ENCODE peak calls at places on chromosomes 1 and 21, in ten cellular contexts. V is PC-3, P is IMR-90, I is neural progenitor cell, A is H9, G is endothelial cell of umbilical vein, S is astrocyte, H is colonic mucosa, Q is kidney, F is GM23248. Y is an unnamed sample.

GRCh38 chr1:93670141-93670540 is 11.5 kb downstream of the BCAR3 start:
- DNase-seq in S (peak), V (peak), I (no peak), G (peak), F (peak), A (no peak), P (peak), H (no peak), Q (no peak), Y (peak)

GRCh38 chr1:234719454-234720258 is 109.7 kb upstream of the IRF2BP2 start:
- DNase-seq in Q (no peak), F (no peak), A (peak), P (no peak), G (peak), S (no peak), H (no peak), I (no peak), V (no peak), Y (no peak)

GRCh38 chr1:18794561-18794960 is 64.9 kb downstream of the TAS1R2 start:
- DNase-seq in I (peak), H (no peak), A (peak), V (peak), Q (no peak), S (no peak), G (no peak), F (no peak), P (no peak), Y (no peak)

GRCh38 chr1:86567936-86568335 is 21.1 kb downstream of the CLCA4 start:
- DNase-seq in F (no peak), G (no peak), Q (no peak), P (no peak), S (no peak), V (no peak), H (no peak), A (no peak), I (no peak), Y (no peak)

GRCh38 chr1:2073382-2074230 is 23.4 kb downstream of the PRKCZ start:
- DNase-seq in H (no peak), A (no peak), Q (peak), G (no peak), V (no peak), F (peak), P (peak), S (peak), I (peak), Y (no peak)

GRCh38 chr1:234206651-234207284 is 166.5 kb upstream of the COA6 start:
- DNase-seq in V (peak), P (peak), A (no peak), G (no peak), F (peak), H (no peak), Q (no peak), S (peak), I (no peak), Y (no peak)

GRCh38 chr1:15939181-15940109 is 36.5 kb downstream of the ZBTB17 start:
- DNase-seq in A (no peak), P (peak), V (peak), F (peak), S (no peak), I (no peak), G (peak), H (no peak), Q (peak), Y (no peak)

GRCh38 chr1:155013632-155014031 is 11.0 kb downstream of the ZBTB7B start:
- DNase-seq in G (no peak), A (no peak), I (no peak), P (no peak), Q (no peak), H (peak), F (no peak), V (no peak), S (no peak), Y (peak)

GRCh38 chr21:29299906-29300546 is 1.3 kb downstream of the BACH1 start:
- DNase-seq in S (peak), I (peak), Q (no peak), P (peak), H (peak), F (peak), A (peak), V (peak), G (peak), Y (peak)

GRCh38 chr1:62513013-62513412 is 76.2 kb downstream of the USP1 start:
- DNase-seq in A (no peak), V (no peak), H (no peak), S (no peak), F (no peak), P (no peak), G (no peak), Q (no peak), I (no peak), Y (no peak)

GRCh38 chr1:24708938-24709337 is 36.3 kb upstream of the CLIC4 start:
- DNase-seq in Q (no peak), G (no peak), A (no peak), F (no peak), I (no peak), H (no peak), V (no peak), S (no peak), P (no peak), Y (no peak)

GRCh38 chr1:65207317-65207716 is 59.3 kb downstream of the AK4 start:
- DNase-seq in Q (no peak), F (no peak), H (no peak), G (no peak), A (no peak), I (no peak), P (peak), S (no peak), V (no peak), Y (peak)

GRCh38 chr1:181936768-181937581 is 124.5 kb downstream of the ZNF648 start:
- DNase-seq in I (peak), Q (no peak), A (peak), H (peak), F (peak), V (peak), S (no peak), P (no peak), G (no peak), Y (peak)

GRCh38 chr1:65508051-65508450 is 87.6 kb downstream of the LEPR start:
- DNase-seq in G (no peak), H (no peak), P (no peak), A (no peak), I (no peak), F (no peak), V (no peak), S (no peak), Q (no peak), Y (no peak)

GRCh38 chr1:26530898-26531598 is 1.5 kb downstream of the RPS6KA1 start:
- DNase-seq in V (peak), G (no peak), A (peak), F (peak), P (peak), H (peak), S (peak), I (peak), Q (peak), Y (no peak)

GRCh38 chr1:26529405-26529654 is 231 bp upstream of the RPS6KA1 start:
- DNase-seq in I (no peak), G (no peak), F (no peak), P (no peak), S (no peak), H (peak), V (no peak), Q (no peak), A (no peak), Y (no peak)

GRCh38 chr1:26530540-26530897 is 958 bp downstream of the RPS6KA1 start:
- DNase-seq in A (peak), V (peak), F (no peak), H (peak), S (no peak), P (no peak), I (no peak), Q (no peak), G (no peak), Y (no peak)

GRCh38 chr1:26531651-26532131 is 2.1 kb downstream of the RPS6KA1 start:
- DNase-seq in P (no peak), S (no peak), A (peak), V (no peak), G (no peak), H (peak), I (no peak), Q (peak), F (no peak), Y (no peak)

DNA sequence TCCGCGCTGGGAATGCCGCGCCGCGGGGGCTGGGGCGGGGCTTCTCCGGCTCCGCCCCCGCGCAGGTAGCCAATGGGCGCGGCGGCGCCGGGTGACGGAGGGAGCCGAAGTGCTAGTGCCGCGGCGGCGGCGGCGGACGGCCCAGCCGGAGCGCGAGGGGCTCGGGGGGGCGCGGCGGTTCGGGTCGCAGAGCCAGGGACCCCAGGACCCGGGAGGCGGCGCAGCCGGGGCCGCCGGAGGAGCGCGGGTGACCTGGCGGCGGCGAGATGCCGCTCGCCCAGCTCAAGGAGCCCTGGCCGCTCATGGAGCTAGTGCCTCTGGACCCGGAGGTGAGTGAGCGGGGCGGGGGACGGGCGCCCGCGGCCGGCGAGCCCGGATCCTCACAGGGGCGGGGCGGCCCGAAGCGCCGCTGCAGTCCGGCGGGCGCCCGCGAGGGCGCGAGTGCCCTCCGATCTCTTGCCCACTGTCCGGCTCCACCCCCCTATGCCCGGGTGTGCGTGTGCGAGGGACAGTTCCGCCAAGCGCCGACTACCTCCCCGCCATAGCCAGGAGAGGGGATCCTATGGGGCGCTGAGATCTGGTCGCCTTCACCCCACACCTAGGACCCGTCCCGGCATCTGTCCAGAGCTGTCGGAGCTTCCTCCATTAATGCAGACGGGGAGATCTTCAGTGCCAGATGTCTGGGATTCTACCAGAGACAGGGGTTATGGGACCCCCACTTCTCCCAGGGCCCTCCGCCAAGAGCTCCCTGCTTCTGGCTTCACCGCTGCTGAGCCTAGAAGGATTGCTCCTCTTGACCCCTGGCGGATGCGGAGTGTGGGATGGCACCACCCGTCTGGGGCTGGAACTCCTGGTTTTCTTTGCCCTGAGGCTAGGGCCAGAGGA is at the start of gene RPS6KA1:
- DNase-seq in V (peak), A (peak), S (no peak), I (peak), F (peak), P (peak), Q (peak), H (peak), G (peak), Y (peak)
- H3K9ac ChIP-seq in V (peak), A (peak), S (peak), I (no peak), F (peak), P (peak), Q (peak), H (peak), G (peak), Y (peak)

GRCh38 chr1:39574646-39575045 is 1.9 kb downstream of the PABPC4 start:
- DNase-seq in H (peak), P (peak), V (peak), A (no peak), I (no peak), S (no peak), G (no peak), F (peak), Q (no peak), Y (no peak)
- H3K9ac ChIP-seq in H (peak), P (peak), V (peak), A (peak), I (no peak), S (peak), G (peak), F (peak), Q (peak), Y (peak)

DNA sequence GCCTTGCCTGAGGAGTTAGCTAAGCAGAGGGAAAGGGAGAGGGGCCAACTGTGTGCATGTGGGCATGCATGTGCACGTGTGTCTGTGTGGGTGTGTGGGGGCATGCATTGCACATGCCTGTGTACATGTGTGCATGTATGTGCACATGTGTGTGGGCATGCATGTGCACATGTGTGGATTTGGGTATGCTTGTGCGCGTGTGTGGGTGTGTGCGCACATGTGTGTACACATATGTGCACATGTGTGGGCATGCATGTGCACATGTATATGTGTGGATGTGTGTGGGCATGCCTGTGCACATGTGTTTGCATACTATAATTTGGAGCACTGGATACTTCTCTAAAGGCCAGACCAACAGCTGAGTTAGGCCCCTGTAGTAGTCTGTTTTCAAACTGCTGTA is 350.0 kb downstream of the PRDM2 start:
- DNase-seq in I (no peak), S (no peak), P (no peak), A (no peak), H (no peak), V (no peak), G (no peak), Q (no peak), F (no peak), Y (no peak)
- H3K9ac ChIP-seq in I (no peak), S (no peak), P (no peak), A (no peak), H (no peak), V (no peak), G (no peak), Q (no peak), F (no peak), Y (no peak)

DNA sequence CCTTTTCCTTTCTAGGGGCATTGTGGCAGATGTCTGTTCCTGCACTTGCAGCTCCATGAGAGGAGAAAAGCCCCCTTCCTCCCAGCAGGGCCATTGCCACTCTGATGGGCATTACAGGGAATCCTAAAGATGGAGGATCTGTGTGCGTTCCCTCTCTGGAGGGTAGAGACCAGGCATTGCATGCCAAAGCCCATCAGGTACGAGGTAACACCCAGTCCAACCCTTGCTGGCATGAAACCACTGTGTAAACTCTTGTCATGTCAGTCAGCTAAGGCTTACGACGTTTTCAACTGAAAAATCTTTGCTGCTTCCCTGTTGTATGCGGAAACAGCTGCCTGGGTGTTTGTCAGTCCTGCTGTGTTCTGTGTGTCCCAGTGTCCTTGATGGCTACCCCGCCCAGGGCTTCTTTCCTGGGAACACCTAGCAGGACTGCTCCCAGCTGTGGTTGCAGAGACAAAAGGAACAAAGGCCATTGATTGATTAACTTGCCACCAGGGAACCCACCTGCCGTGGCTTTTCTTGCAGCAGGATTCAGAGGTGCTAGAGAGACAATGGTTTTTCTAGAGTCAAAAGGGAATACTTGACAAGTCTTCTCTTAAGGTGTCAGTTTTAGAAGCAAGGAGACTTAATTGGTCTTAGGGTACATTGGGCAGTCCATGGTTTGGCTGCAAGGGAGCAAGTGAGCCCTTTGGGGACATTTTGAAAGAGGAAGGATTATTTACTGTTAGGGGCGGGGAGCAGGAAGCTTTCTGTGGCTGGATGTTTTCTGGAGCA is 24.6 kb downstream of the B3GALT5 start:
- DNase-seq in A (peak), I (peak), F (no peak), G (no peak), V (no peak), S (no peak), P (no peak), Q (no peak), H (peak), Y (no peak)
- H3K9ac ChIP-seq in A (no peak), I (no peak), F (no peak), G (no peak), V (no peak), S (no peak), P (no peak), Q (no peak), H (peak), Y (no peak)

DNA sequence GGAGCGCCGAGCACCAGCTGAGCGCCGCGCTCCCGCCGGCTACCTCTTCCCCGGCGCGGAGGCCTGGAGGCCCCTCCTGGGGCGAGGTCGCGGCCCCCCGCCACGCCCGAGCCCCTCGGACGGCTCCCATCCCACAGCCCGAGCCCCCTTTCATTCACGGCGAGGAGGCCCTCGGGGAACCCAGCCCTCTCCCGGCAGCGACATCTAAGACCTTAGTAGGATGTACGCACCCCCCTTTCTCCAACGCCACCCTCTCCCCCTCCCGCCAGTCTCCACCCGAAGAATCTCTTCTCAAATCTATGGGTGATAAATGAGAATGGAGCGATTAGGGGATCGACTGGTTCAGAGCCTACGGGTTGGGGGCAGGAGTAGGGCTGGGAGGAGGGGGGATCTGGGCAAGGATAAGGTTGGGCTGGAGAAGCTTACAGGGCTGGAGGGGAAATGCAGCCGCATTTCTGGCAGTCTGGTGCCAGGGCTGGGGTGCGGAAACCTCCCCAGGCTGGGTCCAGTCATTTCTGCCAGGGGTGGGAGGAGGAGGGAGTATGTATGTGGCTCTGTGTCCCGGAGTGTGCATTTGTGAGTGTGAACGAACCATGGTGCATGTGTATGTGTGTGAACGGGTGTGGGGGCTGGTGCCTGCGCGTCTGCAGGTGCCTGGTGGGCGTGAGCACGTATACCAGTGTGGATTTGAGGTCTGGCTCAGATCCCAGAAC is 10.3 kb downstream of the C1orf216 start:
- DNase-seq in F (peak), A (peak), I (peak), Q (no peak), P (no peak), S (no peak), V (no peak), H (no peak), G (no peak), Y (peak)
- H3K9ac ChIP-seq in F (peak), A (no peak), I (no peak), Q (no peak), P (peak), S (peak), V (no peak), H (no peak), G (no peak), Y (peak)

DNA sequence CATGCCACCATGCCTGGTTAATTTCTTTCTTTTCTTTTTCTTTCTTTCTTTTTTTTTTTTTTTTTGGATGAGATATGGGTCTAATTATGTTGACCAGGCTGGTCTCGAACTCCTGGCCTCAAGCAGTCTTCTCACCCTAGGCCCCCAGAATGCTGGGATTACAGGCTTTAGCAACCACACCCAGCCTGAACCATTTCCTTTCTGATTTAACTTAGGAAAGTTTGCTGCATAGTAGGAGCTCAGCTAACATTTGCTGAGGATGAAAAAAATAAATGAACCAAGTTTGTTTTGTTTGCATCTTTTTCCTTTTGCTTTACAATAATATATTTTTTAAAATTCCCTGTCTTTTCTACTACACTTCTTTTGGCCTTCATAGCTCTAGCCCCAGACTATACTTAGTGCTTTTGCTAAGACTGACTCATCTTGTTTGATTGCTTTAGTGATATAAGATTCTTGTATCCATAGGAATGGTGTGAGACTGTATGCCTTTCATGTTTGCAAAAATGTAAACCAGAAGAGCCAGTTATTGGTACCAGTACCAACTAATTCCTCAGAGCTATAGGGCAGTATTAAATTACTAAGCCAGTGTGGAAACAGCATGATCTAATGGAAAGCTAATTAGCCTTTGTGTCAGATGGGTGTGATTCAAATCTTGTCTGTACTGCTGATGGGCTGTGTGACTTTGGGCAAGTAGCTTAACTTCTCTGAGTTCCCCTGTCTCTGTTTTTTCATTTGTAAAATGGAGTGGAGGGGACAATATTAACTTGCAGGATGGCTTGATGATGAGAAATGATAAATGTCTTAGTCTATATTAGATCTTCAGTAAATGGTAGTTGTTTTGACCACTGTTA is 66.9 kb downstream of the NFIA start:
- DNase-seq in I (no peak), G (no peak), V (peak), Q (no peak), A (no peak), P (no peak), S (no peak), H (no peak), F (peak), Y (no peak)
- H3K9ac ChIP-seq in I (no peak), G (no peak), V (no peak), Q (no peak), A (no peak), P (no peak), S (no peak), H (no peak), F (no peak), Y (no peak)